ENCODE peak calls at places on chromosome 22, in five cellular contexts. One of them, this sample, is unnamed.

GRCh38 chr22:44245438-44245837 is 64.7 kb downstream of the PARVG start:
- DNase-seq in stimulated activated CD8-positive, alpha-beta memory T cell treated with anti-CD3 and anti-CD28 coated beads, Interleukin-12 subunit alpha, Interleukin-12 subunit beta, amount 100 ng/mL, for 1 hour: no peak
- DNase-seq in neural crest cell: no peak
- DNase-seq in breast epithelium: peak; percentile 12
- DNase-seq in NCI-H1105 treated with DMSO at 0.1 percent for 48 hours: no peak
- DNase-seq in this sample: no peak

GRCh38 chr22:27310966-27311665 is 490.4 kb downstream of the MN1 start:
- DNase-seq in NCI-H1105 treated with DMSO at 0.1 percent for 48 hours: no peak
- DNase-seq in stimulated activated CD8-positive, alpha-beta memory T cell treated with anti-CD3 and anti-CD28 coated beads, Interleukin-12 subunit alpha, Interleukin-12 subunit beta, amount 100 ng/mL, for 1 hour: no peak
- DNase-seq in neural crest cell: no peak
- DNase-seq in breast epithelium: no peak
- DNase-seq in this sample: no peak

GRCh38 chr22:47193606-47194316 is 431.3 kb downstream of the TBC1D22A start:
- DNase-seq in stimulated activated CD8-positive, alpha-beta memory T cell treated with anti-CD3 and anti-CD28 coated beads, Interleukin-12 subunit alpha, Interleukin-12 subunit beta, amount 100 ng/mL, for 1 hour: no peak
- DNase-seq in breast epithelium: no peak
- DNase-seq in NCI-H1105 treated with DMSO at 0.1 percent for 48 hours: no peak
- DNase-seq in neural crest cell: no peak
- DNase-seq in this sample: no peak

GRCh38 chr22:42066937-42067336 is 3.7 kb downstream of the NAGA start:
- DNase-seq in neural crest cell: no peak
- DNase-seq in breast epithelium: no peak
- DNase-seq in NCI-H1105 treated with DMSO at 0.1 percent for 48 hours: no peak
- DNase-seq in stimulated activated CD8-positive, alpha-beta memory T cell treated with anti-CD3 and anti-CD28 coated beads, Interleukin-12 subunit alpha, Interleukin-12 subunit beta, amount 100 ng/mL, for 1 hour: no peak
- DNase-seq in this sample: no peak

GRCh38 chr22:41976070-41976901 is 7.0 kb downstream of the SEPTIN3 start:
- DNase-seq in breast epithelium: no peak
- DNase-seq in stimulated activated CD8-positive, alpha-beta memory T cell treated with anti-CD3 and anti-CD28 coated beads, Interleukin-12 subunit alpha, Interleukin-12 subunit beta, amount 100 ng/mL, for 1 hour: no peak
- DNase-seq in NCI-H1105 treated with DMSO at 0.1 percent for 48 hours: peak; percentile 35
- DNase-seq in neural crest cell: peak; percentile 38
- DNase-seq in this sample: peak; percentile 49

GRCh38 chr22:40235418-40235817 is 57.7 kb downstream of the TNRC6B start:
- DNase-seq in NCI-H1105 treated with DMSO at 0.1 percent for 48 hours: peak; percentile 46
- DNase-seq in breast epithelium: no peak
- DNase-seq in stimulated activated CD8-positive, alpha-beta memory T cell treated with anti-CD3 and anti-CD28 coated beads, Interleukin-12 subunit alpha, Interleukin-12 subunit beta, amount 100 ng/mL, for 1 hour: no peak
- DNase-seq in neural crest cell: no peak
- DNase-seq in this sample: no peak

GRCh38 chr22:19965771-19966709 is 24.4 kb upstream of the TXNRD2 start:
- DNase-seq in NCI-H1105 treated with DMSO at 0.1 percent for 48 hours: peak; percentile 70
- DNase-seq in stimulated activated CD8-positive, alpha-beta memory T cell treated with anti-CD3 and anti-CD28 coated beads, Interleukin-12 subunit alpha, Interleukin-12 subunit beta, amount 100 ng/mL, for 1 hour: no peak
- DNase-seq in neural crest cell: peak; percentile 51
- DNase-seq in breast epithelium: no peak
- DNase-seq in this sample: no peak

GRCh38 chr22:23251445-23252093 is 71.3 kb downstream of the BCR start:
- DNase-seq in breast epithelium: no peak
- DNase-seq in NCI-H1105 treated with DMSO at 0.1 percent for 48 hours: no peak
- DNase-seq in neural crest cell: no peak
- DNase-seq in stimulated activated CD8-positive, alpha-beta memory T cell treated with anti-CD3 and anti-CD28 coated beads, Interleukin-12 subunit alpha, Interleukin-12 subunit beta, amount 100 ng/mL, for 1 hour: no peak
- DNase-seq in this sample: no peak

GRCh38 chr22:21041937-21042336 is 3.8 kb upstream of the LRRC74B start:
- DNase-seq in breast epithelium: no peak
- DNase-seq in stimulated activated CD8-positive, alpha-beta memory T cell treated with anti-CD3 and anti-CD28 coated beads, Interleukin-12 subunit alpha, Interleukin-12 subunit beta, amount 100 ng/mL, for 1 hour: no peak
- DNase-seq in NCI-H1105 treated with DMSO at 0.1 percent for 48 hours: no peak
- DNase-seq in neural crest cell: no peak
- DNase-seq in this sample: no peak

GRCh38 chr22:17920145-17920605 is 104.2 kb downstream of the MICAL3 start:
- DNase-seq in neural crest cell: no peak
- DNase-seq in breast epithelium: peak; percentile 59
- DNase-seq in stimulated activated CD8-positive, alpha-beta memory T cell treated with anti-CD3 and anti-CD28 coated beads, Interleukin-12 subunit alpha, Interleukin-12 subunit beta, amount 100 ng/mL, for 1 hour: no peak
- DNase-seq in NCI-H1105 treated with DMSO at 0.1 percent for 48 hours: no peak
- DNase-seq in this sample: no peak

GRCh38 chr22:21824439-21824912 is 43.0 kb downstream of the MAPK1 start:
- DNase-seq in stimulated activated CD8-positive, alpha-beta memory T cell treated with anti-CD3 and anti-CD28 coated beads, Interleukin-12 subunit alpha, Interleukin-12 subunit beta, amount 100 ng/mL, for 1 hour: no peak
- DNase-seq in breast epithelium: no peak
- DNase-seq in NCI-H1105 treated with DMSO at 0.1 percent for 48 hours: no peak
- DNase-seq in neural crest cell: no peak
- DNase-seq in this sample: no peak

GRCh38 chr22:23837496-23837859 is 1.3 kb downstream of the DERL3 start:
- DNase-seq in stimulated activated CD8-positive, alpha-beta memory T cell treated with anti-CD3 and anti-CD28 coated beads, Interleukin-12 subunit alpha, Interleukin-12 subunit beta, amount 100 ng/mL, for 1 hour: no peak
- DNase-seq in NCI-H1105 treated with DMSO at 0.1 percent for 48 hours: no peak
- DNase-seq in breast epithelium: no peak
- DNase-seq in neural crest cell: no peak
- DNase-seq in this sample: no peak

GRCh38 chr22:50702821-50703725 is 30.4 kb downstream of the SHANK3 start:
- DNase-seq in stimulated activated CD8-positive, alpha-beta memory T cell treated with anti-CD3 and anti-CD28 coated beads, Interleukin-12 subunit alpha, Interleukin-12 subunit beta, amount 100 ng/mL, for 1 hour: no peak
- DNase-seq in neural crest cell: no peak
- DNase-seq in NCI-H1105 treated with DMSO at 0.1 percent for 48 hours: no peak
- DNase-seq in breast epithelium: no peak
- DNase-seq in this sample: no peak

GRCh38 chr22:50461979-50462540 is 12.8 kb downstream of the SBF1 start:
- DNase-seq in stimulated activated CD8-positive, alpha-beta memory T cell treated with anti-CD3 and anti-CD28 coated beads, Interleukin-12 subunit alpha, Interleukin-12 subunit beta, amount 100 ng/mL, for 1 hour: no peak
- DNase-seq in neural crest cell: no peak
- DNase-seq in NCI-H1105 treated with DMSO at 0.1 percent for 48 hours: no peak
- DNase-seq in breast epithelium: no peak
- DNase-seq in this sample: no peak

GRCh38 chr22:38706885-38707180 is 1.1 kb downstream of the GTPBP1 start:
- DNase-seq in breast epithelium: no peak
- DNase-seq in stimulated activated CD8-positive, alpha-beta memory T cell treated with anti-CD3 and anti-CD28 coated beads, Interleukin-12 subunit alpha, Interleukin-12 subunit beta, amount 100 ng/mL, for 1 hour: no peak
- DNase-seq in neural crest cell: no peak
- DNase-seq in NCI-H1105 treated with DMSO at 0.1 percent for 48 hours: no peak
- DNase-seq in this sample: no peak

GRCh38 chr22:39174498-39175120 is 22.1 kb upstream of the CBX7 start:
- DNase-seq in neural crest cell: peak; percentile 97
- DNase-seq in breast epithelium: peak; percentile 78
- DNase-seq in stimulated activated CD8-positive, alpha-beta memory T cell treated with anti-CD3 and anti-CD28 coated beads, Interleukin-12 subunit alpha, Interleukin-12 subunit beta, amount 100 ng/mL, for 1 hour: peak; percentile 56
- DNase-seq in NCI-H1105 treated with DMSO at 0.1 percent for 48 hours: no peak
- DNase-seq in this sample: peak; percentile 42

GRCh38 chr22:42179616-42180015 is 49.0 kb upstream of the CYP2D6 start:
- DNase-seq in neural crest cell: no peak
- DNase-seq in breast epithelium: no peak
- DNase-seq in stimulated activated CD8-positive, alpha-beta memory T cell treated with anti-CD3 and anti-CD28 coated beads, Interleukin-12 subunit alpha, Interleukin-12 subunit beta, amount 100 ng/mL, for 1 hour: no peak
- DNase-seq in NCI-H1105 treated with DMSO at 0.1 percent for 48 hours: no peak
- DNase-seq in this sample: no peak

GRCh38 chr22:27642104-27642800 is 159.3 kb downstream of the MN1 start:
- DNase-seq in stimulated activated CD8-positive, alpha-beta memory T cell treated with anti-CD3 and anti-CD28 coated beads, Interleukin-12 subunit alpha, Interleukin-12 subunit beta, amount 100 ng/mL, for 1 hour: no peak
- DNase-seq in NCI-H1105 treated with DMSO at 0.1 percent for 48 hours: no peak
- DNase-seq in neural crest cell: peak; percentile 68
- DNase-seq in breast epithelium: no peak
- DNase-seq in this sample: no peak

GRCh38 chr22:24326266-24326665 is 55.6 kb downstream of the SPECC1L start:
- DNase-seq in stimulated activated CD8-positive, alpha-beta memory T cell treated with anti-CD3 and anti-CD28 coated beads, Interleukin-12 subunit alpha, Interleukin-12 subunit beta, amount 100 ng/mL, for 1 hour: no peak
- DNase-seq in NCI-H1105 treated with DMSO at 0.1 percent for 48 hours: no peak
- DNase-seq in neural crest cell: no peak
- DNase-seq in breast epithelium: no peak
- DNase-seq in this sample: no peak

GRCh38 chr22:41548830-41549211 is 4.6 kb upstream of the POLR3H start:
- DNase-seq in breast epithelium: no peak
- DNase-seq in stimulated activated CD8-positive, alpha-beta memory T cell treated with anti-CD3 and anti-CD28 coated beads, Interleukin-12 subunit alpha, Interleukin-12 subunit beta, amount 100 ng/mL, for 1 hour: no peak
- DNase-seq in NCI-H1105 treated with DMSO at 0.1 percent for 48 hours: no peak
- DNase-seq in neural crest cell: no peak
- DNase-seq in this sample: no peak

GRCh38 chr22:39994046-39994565 is 648 bp upstream of the FAM83F start:
- DNase-seq in neural crest cell: no peak
- DNase-seq in stimulated activated CD8-positive, alpha-beta memory T cell treated with anti-CD3 and anti-CD28 coated beads, Interleukin-12 subunit alpha, Interleukin-12 subunit beta, amount 100 ng/mL, for 1 hour: no peak
- DNase-seq in breast epithelium: no peak
- DNase-seq in NCI-H1105 treated with DMSO at 0.1 percent for 48 hours: no peak
- DNase-seq in this sample: no peak

GRCh38 chr22:46639843-46640242 is 19.7 kb downstream of the GRAMD4 start:
- DNase-seq in NCI-H1105 treated with DMSO at 0.1 percent for 48 hours: no peak
- DNase-seq in breast epithelium: no peak
- DNase-seq in stimulated activated CD8-positive, alpha-beta memory T cell treated with anti-CD3 and anti-CD28 coated beads, Interleukin-12 subunit alpha, Interleukin-12 subunit beta, amount 100 ng/mL, for 1 hour: no peak
- DNase-seq in neural crest cell: no peak
- DNase-seq in this sample: no peak

GRCh38 chr22:47310601-47311000 is 548.2 kb downstream of the TBC1D22A start:
- DNase-seq in neural crest cell: no peak
- DNase-seq in NCI-H1105 treated with DMSO at 0.1 percent for 48 hours: no peak
- DNase-seq in breast epithelium: no peak
- DNase-seq in stimulated activated CD8-positive, alpha-beta memory T cell treated with anti-CD3 and anti-CD28 coated beads, Interleukin-12 subunit alpha, Interleukin-12 subunit beta, amount 100 ng/mL, for 1 hour: no peak
- DNase-seq in this sample: no peak

GRCh38 chr22:49770454-49771265 is 57.0 kb downstream of the BRD1 start:
- DNase-seq in stimulated activated CD8-positive, alpha-beta memory T cell treated with anti-CD3 and anti-CD28 coated beads, Interleukin-12 subunit alpha, Interleukin-12 subunit beta, amount 100 ng/mL, for 1 hour: no peak
- DNase-seq in neural crest cell: no peak
- DNase-seq in breast epithelium: no peak
- DNase-seq in NCI-H1105 treated with DMSO at 0.1 percent for 48 hours: no peak
- DNase-seq in this sample: no peak